ENCODE peak calls at places on chromosomes 4 and X, in nine cellular contexts. W is heart right ventricle, T is psoas muscle, U is left lung, M is uterus, R is brain microvascular endothelial cell, D is GM23248, X is H9, J is PC-3. K is an unnamed sample.

GRCh38 chrX:39642071-39642470 is 455.7 kb downstream of the BCOR start:
- DNase-seq in T (no peak), R (no peak), U (no peak), W (no peak), J (no peak), M (no peak), X (no peak), D (no peak), K (no peak)

GRCh38 chr4:96164814-96165351 is 325.0 kb downstream of the PDHA2 start:
- DNase-seq in W (no peak), D (peak), U (no peak), J (peak), X (no peak), R (peak), T (no peak), M (no peak), K (no peak)

GRCh38 chr4:100984901-100985300 is 362.4 kb downstream of the PPP3CA start:
- DNase-seq in J (peak), D (peak), X (no peak), T (no peak), M (no peak), R (no peak), W (no peak), U (no peak), K (no peak)

GRCh38 chr4:189001283-189001970 is 862.2 kb downstream of the TRIML1 start:
- DNase-seq in M (no peak), X (no peak), U (no peak), R (no peak), J (no peak), D (no peak), T (no peak), W (no peak), K (no peak)

GRCh38 chr4:25110653-25111329 is 49.5 kb downstream of the SEPSECS start:
- DNase-seq in W (no peak), R (no peak), U (no peak), D (no peak), J (no peak), T (no peak), M (no peak), X (no peak), K (no peak)

GRCh38 chr4:101306225-101306624 is 41.1 kb downstream of the PPP3CA start:
- DNase-seq in J (no peak), X (no peak), M (no peak), W (no peak), R (no peak), D (no peak), U (no peak), T (no peak), K (no peak)

GRCh38 chr4:11470709-11471441 is 42.2 kb upstream of the HS3ST1 start:
- DNase-seq in X (no peak), U (no peak), T (no peak), J (no peak), D (no peak), W (no peak), M (no peak), R (no peak), K (no peak)

GRCh38 chr4:136864580-136865185 is 667.6 kb downstream of the PCDH18 start:
- DNase-seq in T (no peak), M (peak), D (peak), J (peak), R (peak), U (no peak), W (peak), X (no peak), K (no peak)

GRCh38 chrX:150569155-150569477 is 695 bp downstream of the MTM1 start:
- DNase-seq in J (peak), W (no peak), T (no peak), D (peak), M (no peak), U (no peak), X (no peak), R (peak), K (no peak)

GRCh38 chr4:83890816-83891215 is 354.9 kb downstream of the GPAT3 start:
- DNase-seq in T (no peak), D (peak), X (no peak), U (no peak), R (no peak), M (no peak), J (no peak), W (no peak), K (no peak)

GRCh38 chr4:972651-973424 is 531 bp downstream of the DGKQ start:
- DNase-seq in T (peak), M (no peak), X (no peak), U (peak), J (peak), R (no peak), D (peak), W (no peak), K (no peak)

GRCh38 chr4:173214231-173214630 is 45.6 kb downstream of the GALNT7 start:
- DNase-seq in W (no peak), M (no peak), U (no peak), D (no peak), X (no peak), J (no peak), R (no peak), T (no peak), K (no peak)

GRCh38 chr4:7857993-7858392 is 81.7 kb downstream of the AFAP1 start:
- DNase-seq in T (no peak), M (no peak), D (no peak), U (no peak), R (no peak), W (no peak), J (no peak), X (no peak), K (no peak)

GRCh38 chr4:7857238-7857701 is 82.4 kb downstream of the AFAP1 start:
- DNase-seq in W (peak), D (peak), T (peak), U (no peak), M (peak), X (no peak), R (peak), J (peak), K (no peak)

GRCh38 chr4:7858498-7858897 is 81.2 kb downstream of the AFAP1 start:
- DNase-seq in U (no peak), D (no peak), R (no peak), T (no peak), M (no peak), W (no peak), X (no peak), J (no peak), K (no peak)

GRCh38 chr4:7860600-7861158 is 79.0 kb downstream of the AFAP1 start:
- DNase-seq in R (no peak), D (no peak), X (no peak), M (no peak), W (no peak), T (no peak), U (no peak), J (no peak), K (no peak)

DNA sequence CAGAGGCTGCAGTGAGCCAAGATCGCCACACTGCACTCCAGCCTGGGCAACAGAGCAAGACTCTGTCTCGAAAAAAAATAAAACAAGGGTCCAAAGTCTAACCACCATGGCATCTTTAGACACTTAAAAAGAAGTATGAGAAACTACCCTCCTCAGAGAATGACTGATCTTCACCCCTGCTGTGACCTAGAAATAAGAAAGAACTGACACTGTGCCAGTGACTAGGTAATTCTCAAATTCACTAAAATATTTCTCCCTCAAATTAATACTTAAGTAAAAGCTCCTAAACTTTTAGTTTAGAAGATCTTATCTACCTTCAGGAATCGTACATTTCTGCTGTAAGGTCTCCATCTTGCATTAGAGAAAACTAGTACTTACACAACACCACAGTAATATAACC is 80.3 kb downstream of the AFAP1 start:
- DNase-seq in J (no peak), W (no peak), D (no peak), M (no peak), T (no peak), X (no peak), U (no peak), R (no peak), K (no peak)
- H3K27ac ChIP-seq in J (no peak), W (no peak), D (peak), M (no peak), T (no peak), X (no peak), U (no peak), R (no peak), K (no peak)

DNA sequence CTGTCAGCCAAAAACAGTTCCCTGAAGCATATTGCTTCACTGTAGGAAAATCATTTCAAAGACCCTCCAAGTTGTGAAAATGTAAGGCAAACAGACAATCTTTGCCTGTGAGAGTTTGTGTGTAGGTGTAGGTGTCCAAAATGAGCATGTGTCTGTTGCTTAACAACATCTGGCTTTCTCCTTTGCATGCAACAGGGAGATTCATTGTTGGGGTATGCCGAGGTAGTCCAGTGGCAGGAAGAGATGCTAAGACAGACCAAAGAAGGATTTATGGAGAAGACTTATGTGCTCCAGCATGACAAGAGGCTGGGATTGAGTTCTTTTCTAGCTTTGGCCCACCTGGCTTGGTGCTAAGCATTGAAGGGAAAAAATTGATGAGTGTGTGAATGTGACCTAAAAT is 29.8 kb upstream of the SMAD1 start:
- DNase-seq in W (no peak), R (no peak), X (no peak), T (no peak), M (no peak), J (no peak), D (no peak), U (no peak), K (no peak)
- H3K27ac ChIP-seq in W (no peak), R (no peak), X (no peak), T (no peak), M (no peak), J (peak), D (no peak), U (no peak), K (no peak)

DNA sequence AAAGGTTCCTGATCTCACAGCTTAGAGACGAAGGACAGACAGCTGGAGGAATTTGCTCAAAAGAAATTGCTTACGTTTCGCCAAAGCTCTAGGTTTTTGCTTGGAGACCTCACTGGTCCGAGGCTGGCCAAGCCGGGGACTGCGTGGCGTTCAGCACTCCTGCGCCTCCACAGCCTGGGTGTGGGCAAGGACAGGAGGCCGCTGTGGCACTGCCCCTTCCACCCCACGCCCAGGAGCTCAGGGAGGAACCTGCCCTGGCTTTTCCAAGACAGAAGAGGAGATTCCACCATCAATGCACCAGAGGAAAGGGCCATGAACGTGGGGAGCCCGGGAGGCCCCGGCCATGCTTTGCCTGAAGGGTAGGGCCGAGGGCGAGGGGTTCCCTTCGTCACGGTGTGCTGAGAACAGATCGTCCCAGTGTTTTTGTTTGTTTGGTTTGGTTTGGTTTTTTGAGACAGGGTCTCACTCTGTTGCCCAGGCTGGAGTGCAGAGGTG is 69.2 kb downstream of the DCTD start:
- DNase-seq in U (no peak), X (no peak), R (no peak), M (no peak), T (no peak), J (no peak), W (no peak), D (no peak), K (no peak)
- H3K27ac ChIP-seq in U (no peak), X (no peak), R (no peak), M (no peak), T (no peak), J (no peak), W (no peak), D (no peak), K (no peak)

GRCh38 chr4:53558981-53559620 is 32.2 kb downstream of the LNX1 start:
- DNase-seq in T (no peak), X (no peak), U (no peak), R (no peak), M (no peak), D (peak), W (no peak), J (peak), K (no peak)

GRCh38 chr4:53562409-53562808 is 28.9 kb downstream of the LNX1 start:
- DNase-seq in D (no peak), U (no peak), T (no peak), J (no peak), X (no peak), W (no peak), M (no peak), R (no peak), K (no peak)

GRCh38 chr4:53557601-53558000 is 33.7 kb downstream of the LNX1 start:
- DNase-seq in U (no peak), D (peak), X (no peak), T (no peak), W (no peak), M (no peak), J (no peak), R (no peak), K (no peak)

GRCh38 chr4:53555111-53555510 is 36.2 kb downstream of the LNX1 start:
- DNase-seq in T (no peak), X (no peak), J (no peak), D (no peak), R (no peak), W (no peak), U (no peak), M (no peak), K (no peak)

GRCh38 chr4:53558061-53558801 is 33.1 kb downstream of the LNX1 start:
- DNase-seq in U (no peak), D (peak), T (no peak), X (no peak), W (no peak), M (no peak), J (peak), R (peak), K (no peak)
- H3K27ac ChIP-seq in U (no peak), D (peak), T (no peak), X (no peak), W (no peak), M (no peak), J (peak), R (no peak), K (peak)

DNA sequence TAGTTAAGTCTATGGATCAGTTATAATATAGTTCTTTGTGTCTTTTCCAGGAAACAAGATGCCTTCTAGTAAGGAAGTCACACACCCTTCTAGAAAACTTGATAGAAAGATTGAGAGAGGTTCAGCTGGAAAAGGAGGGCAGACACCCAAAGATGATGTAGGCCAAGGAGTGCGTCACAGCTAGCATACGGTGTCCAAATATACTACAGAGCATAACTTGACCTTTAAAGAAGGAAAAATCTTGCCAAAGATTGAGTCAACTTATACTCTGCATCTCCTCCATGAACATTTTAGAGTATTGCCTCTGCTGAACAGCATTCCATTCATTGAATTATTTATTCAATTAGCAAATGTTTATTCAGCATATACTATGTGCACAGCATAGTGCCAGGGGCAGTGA is 52.0 kb upstream of the SLC6A14 start:
- DNase-seq in U (no peak), W (no peak), X (no peak), J (peak), M (no peak), D (peak), R (no peak), T (no peak), K (no peak)
- H3K27ac ChIP-seq in U (no peak), W (no peak), X (no peak), J (peak), M (no peak), D (peak), R (no peak), T (no peak), K (no peak)

GRCh38 chrX:24647257-24648058 is at the start of gene PCYT1B:
- DNase-seq in U (peak), J (no peak), D (peak), R (peak), W (peak), T (peak), X (peak), M (peak), K (peak)
- H3K27ac ChIP-seq in U (no peak), J (no peak), D (no peak), R (no peak), W (no peak), T (no peak), X (peak), M (peak), K (no peak)

K was measured in right atrium auricular region.